ENCODE peak calls at places on chromosomes 1 and 21, in six cellular contexts. G, W, O, P, B and K are unnamed samples.

GRCh38 chr1:154837679-154838171 is 32.4 kb downstream of the KCNN3 start:
- DNase-seq in G (no peak), W (peak; percentile 22), O (no peak), P (no peak), B (no peak), K (no peak)

GRCh38 chr21:15063821-15064575 is 802 bp downstream of the NRIP1 start:
- DNase-seq in G (peak; percentile 59), W (peak; percentile 57), O (peak; percentile 5), P (no peak), B (peak; percentile 64), K (no peak)

GRCh38 chr1:116375165-116375883 is 2.3 kb downstream of the ATP1A1 start:
- DNase-seq in G (no peak), W (no peak), O (no peak), P (peak; percentile 59), B (no peak), K (no peak)

GRCh38 chr1:230263573-230264195 is 162.4 kb downstream of the PGBD5 start:
- DNase-seq in G (no peak), W (peak; percentile 38), O (no peak), P (no peak), B (peak; percentile 31), K (no peak)

GRCh38 chr1:153375511-153375910 is at the start of gene S100A12:
- DNase-seq in G (no peak), W (peak; percentile 21), O (peak; percentile 35), P (peak; percentile 96), B (no peak), K (no peak)

GRCh38 chr1:145786271-145786670 is 37.6 kb downstream of the RNF115 start:
- DNase-seq in G (no peak), W (no peak), O (no peak), P (no peak), B (no peak), K (no peak)

GRCh38 chr1:40802078-40803075 is 18.8 kb downstream of the KCNQ4 start:
- DNase-seq in G (peak; percentile 85), W (peak; percentile 93), O (peak; percentile 46), P (peak; percentile 69), B (peak; percentile 80), K (no peak)

GRCh38 chr1:208216062-208216461 is 28.1 kb downstream of the PLXNA2 start:
- DNase-seq in G (no peak), W (no peak), O (peak; percentile 57), P (no peak), B (no peak), K (no peak)

GRCh38 chr1:204480515-204480914 is 14.1 kb downstream of the PIK3C2B start:
- DNase-seq in G (no peak), W (no peak), O (no peak), P (no peak), B (no peak), K (no peak)

GRCh38 chr1:246632584-246633168 is 66.4 kb downstream of the CNST start:
- DNase-seq in G (no peak), W (no peak), O (peak; percentile 29), P (peak; percentile 89), B (no peak), K (no peak)

GRCh38 chr1:223242382-223242955 is 99.4 kb upstream of the TLR5 start:
- DNase-seq in G (no peak), W (no peak), O (no peak), P (no peak), B (no peak), K (no peak)

GRCh38 chr21:36629061-36629460 is 69.9 kb upstream of the SIM2 start:
- DNase-seq in G (no peak), W (no peak), O (no peak), P (no peak), B (no peak), K (no peak)

GRCh38 chr1:98278055-98278454 is 357.2 kb upstream of the DPYD start:
- DNase-seq in G (no peak), W (no peak), O (no peak), P (no peak), B (no peak), K (no peak)

GRCh38 chr1:2050793-2051682 is 827 bp downstream of the PRKCZ start:
- DNase-seq in G (no peak), W (no peak), O (no peak), P (no peak), B (no peak), K (no peak)

GRCh38 chr1:2049225-2049516 is 1.0 kb upstream of the PRKCZ start:
- DNase-seq in G (no peak), W (no peak), O (no peak), P (no peak), B (no peak), K (no peak)

GRCh38 chr1:2050482-2050792 is 226 bp downstream of the PRKCZ start:
- DNase-seq in G (no peak), W (no peak), O (no peak), P (peak; percentile 46), B (no peak), K (no peak)

GRCh38 chr1:2047749-2048729 is 2.2 kb upstream of the PRKCZ start:
- DNase-seq in G (no peak), W (no peak), O (no peak), P (no peak), B (no peak), K (no peak)

GRCh38 chr1:2049517-2050481 is at the start of gene PRKCZ:
- DNase-seq in G (peak; percentile 84), W (peak; percentile 95), O (no peak), P (peak; percentile 80), B (peak; percentile 95), K (peak; percentile 69)
- TF ChIP-seq CTCF in G (peak; percentile 53), W (peak; percentile 49), O (peak; percentile 54), P (peak; percentile 69), B (peak; percentile 40), K (peak; percentile 51)

GRCh38 chr21:35543746-35544145 is 494.6 kb upstream of the RUNX1 start:
- DNase-seq in G (no peak), W (no peak), O (no peak), P (no peak), B (no peak), K (no peak)
- TF ChIP-seq CTCF in G (no peak), W (no peak), O (no peak), P (no peak), B (no peak), K (no peak)

GRCh38 chr21:29232601-29233541 is 65.9 kb upstream of the BACH1 start:
- DNase-seq in G (no peak), W (no peak), O (peak; percentile 63), P (peak; percentile 57), B (no peak), K (no peak)
- TF ChIP-seq CTCF in G (no peak), W (no peak), O (no peak), P (no peak), B (no peak), K (no peak)

GRCh38 chr1:143661418-143662120 is 310.2 kb downstream of the FAM72C start:
- DNase-seq in G (no peak), W (no peak), O (no peak), P (no peak), B (no peak), K (no peak)
- TF ChIP-seq CTCF in G (no peak), W (no peak), O (no peak), P (no peak), B (no peak), K (no peak)

GRCh38 chr1:88935522-88936222 is 44.3 kb upstream of the GTF2B start:
- DNase-seq in G (peak; percentile 15), W (peak; percentile 19), O (no peak), P (no peak), B (no peak), K (peak; percentile 7)

GRCh38 chr1:88936760-88937342 is 45.5 kb upstream of the GTF2B start:
- DNase-seq in G (no peak), W (no peak), O (no peak), P (no peak), B (no peak), K (no peak)

DNA sequence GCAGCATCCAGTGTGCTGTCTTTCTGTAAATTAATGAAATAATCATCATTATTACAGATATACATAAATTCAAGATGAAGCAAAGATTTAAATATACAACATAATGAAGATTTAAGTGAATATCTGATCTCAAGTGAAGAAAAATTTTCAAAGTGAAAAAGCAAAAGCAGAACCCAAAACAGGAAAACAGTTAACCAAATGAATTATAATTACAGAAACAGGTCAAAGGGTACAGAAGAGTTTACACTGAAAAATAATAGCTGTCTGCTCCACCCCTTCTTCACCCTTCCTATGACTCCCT is 44.8 kb upstream of the GTF2B start:
- DNase-seq in G (no peak), W (no peak), O (no peak), P (no peak), B (no peak), K (no peak)
- TF ChIP-seq CTCF in G (peak; percentile 50), W (no peak), O (no peak), P (peak; percentile 45), B (peak; percentile 3), K (no peak)

DNA sequence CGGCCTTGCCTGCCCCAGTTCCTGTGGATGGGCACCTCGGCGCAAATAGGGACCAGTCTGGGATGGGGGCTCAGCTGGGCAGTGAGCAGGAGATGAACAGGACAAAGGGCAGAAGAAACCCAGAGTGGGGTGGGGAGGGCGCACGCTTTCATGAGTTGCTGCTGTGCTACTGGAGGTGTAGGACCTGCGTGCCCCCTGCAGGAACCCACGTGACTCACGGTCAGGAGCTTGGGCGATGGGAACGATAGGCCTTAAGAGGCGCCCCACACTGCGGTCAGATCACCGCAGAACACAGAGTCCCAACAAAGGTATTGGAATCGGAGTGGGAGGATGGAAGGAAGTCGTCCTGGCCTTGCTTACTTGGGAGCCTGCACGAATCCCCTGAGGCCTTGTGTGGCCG is 17.2 kb downstream of the PRDM15 start:
- DNase-seq in G (no peak), W (no peak), O (no peak), P (no peak), B (no peak), K (no peak)
- TF ChIP-seq CTCF in G (no peak), W (no peak), O (peak; percentile 1), P (no peak), B (no peak), K (no peak)

DNA sequence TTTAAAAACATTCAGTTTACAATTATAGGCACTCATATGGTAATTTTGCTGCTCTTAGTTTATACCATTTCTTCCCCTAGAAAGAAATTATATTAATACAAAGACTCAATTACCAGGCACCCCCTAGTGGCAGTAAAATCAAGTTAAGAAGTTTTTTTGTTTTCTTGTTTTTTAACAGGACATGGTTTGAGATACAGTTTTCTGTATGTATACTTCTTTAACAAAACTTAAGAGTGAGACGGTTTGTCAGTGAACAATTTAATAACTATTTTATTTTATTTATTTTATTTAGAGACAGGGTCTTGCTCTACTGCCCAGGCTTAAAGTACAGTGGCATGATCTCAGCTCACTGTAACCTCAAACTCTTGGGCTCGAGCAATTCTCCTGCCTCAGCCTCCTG is 224.6 kb downstream of the FAF1 start:
- DNase-seq in G (no peak), W (no peak), O (no peak), P (no peak), B (no peak), K (no peak)
- TF ChIP-seq CTCF in G (peak; percentile 84), W (peak; percentile 37), O (peak; percentile 14), P (peak; percentile 81), B (peak; percentile 12), K (peak; percentile 39)